ENCODE peak calls at places on chromosomes 7 and 10, in six cellular contexts. U is Ammon's horn; Q is right cardiac atrium; K is stimulated activated naive CD4-positive, alpha-beta T cell; Y is hypothalamus; E is IMR-90. S is an unnamed sample.

GRCh38 chr10:71920540-71921318 is 43.5 kb upstream of the CHST3 start:
- DNase-seq in U (no peak), Q (no peak), K (no peak), Y (no peak), E (no peak), S (no peak)

GRCh38 chr10:127909716-127910463 is 3.0 kb downstream of the PTPRE start:
- DNase-seq in U (no peak), Q (no peak), K (no peak), Y (no peak), E (no peak), S (no peak)

GRCh38 chr7:5827755-5828154 is 46.3 kb upstream of the RNF216 start:
- DNase-seq in U (no peak), Q (peak), K (peak), Y (no peak), E (no peak), S (no peak)

GRCh38 chr7:92621026-92621540 is 30.9 kb upstream of the FAM133B start:
- DNase-seq in U (peak), Q (peak), K (peak), Y (peak), E (peak), S (peak)

GRCh38 chr7:114310344-114311118 is 104.1 kb upstream of the FOXP2 start:
- DNase-seq in U (no peak), Q (no peak), K (no peak), Y (no peak), E (no peak), S (no peak)

GRCh38 chr10:48462482-48463020 is 142.3 kb downstream of the ARHGAP22 start:
- DNase-seq in U (no peak), Q (peak), K (no peak), Y (no peak), E (no peak), S (no peak)

GRCh38 chr7:94003446-94004023 is 620 bp downstream of the BET1 start:
- DNase-seq in U (no peak), Q (no peak), K (no peak), Y (no peak), E (peak), S (no peak)

GRCh38 chr10:63707254-63707910 is 186.2 kb downstream of the REEP3 start:
- DNase-seq in U (peak), Q (no peak), K (no peak), Y (no peak), E (peak), S (no peak)

GRCh38 chr10:117000580-117000979 is 4.4 kb downstream of the SHTN1 start:
- DNase-seq in U (peak), Q (no peak), K (no peak), Y (no peak), E (no peak), S (no peak)

GRCh38 chr10:74008212-74008731 is 10.4 kb downstream of the VCL start:
- DNase-seq in U (no peak), Q (no peak), K (no peak), Y (no peak), E (peak), S (no peak)

GRCh38 chr7:22751341-22751740 is 24.3 kb downstream of the IL6 start:
- DNase-seq in U (no peak), Q (no peak), K (no peak), Y (no peak), E (no peak), S (no peak)

GRCh38 chr7:66957595-66958290 is 36.7 kb downstream of the TMEM248 start:
- DNase-seq in U (no peak), Q (no peak), K (no peak), Y (no peak), E (no peak), S (no peak)

GRCh38 chr10:36469585-36469984 is 655.8 kb upstream of the ANKRD30A start:
- DNase-seq in U (no peak), Q (no peak), K (no peak), Y (no peak), E (peak), S (no peak)

GRCh38 chr7:68929712-68930395 is 668.4 kb upstream of the AUTS2 start:
- DNase-seq in U (no peak), Q (peak), K (no peak), Y (no peak), E (peak), S (no peak)

GRCh38 chr7:30682131-30683083 is at the start of gene CRHR2:
- DNase-seq in U (no peak), Q (peak), K (peak), Y (no peak), E (no peak), S (no peak)

GRCh38 chr10:49353026-49353894 is 42.6 kb downstream of the DRGX start:
- DNase-seq in U (no peak), Q (no peak), K (no peak), Y (no peak), E (no peak), S (no peak)

GRCh38 chr10:120085386-120085785 is 192.9 kb downstream of the SEC23IP start:
- DNase-seq in U (no peak), Q (no peak), K (no peak), Y (no peak), E (no peak), S (no peak)

GRCh38 chr10:28678687-28679457 is 1.6 kb downstream of the BAMBI start:
- DNase-seq in U (no peak), Q (peak), K (no peak), Y (no peak), E (peak), S (no peak)

GRCh38 chr10:119359025-119359424 is 151.7 kb downstream of the GRK5 start:
- DNase-seq in U (no peak), Q (no peak), K (no peak), Y (no peak), E (no peak), S (no peak)

GRCh38 chr10:115801987-115802386 is 471.0 kb downstream of the GFRA1 start:
- DNase-seq in U (no peak), Q (no peak), K (no peak), Y (no peak), E (peak), S (no peak)

GRCh38 chr7:39459606-39460090 is 106.6 kb upstream of the YAE1 start:
- DNase-seq in U (no peak), Q (no peak), K (no peak), Y (no peak), E (no peak), S (no peak)

GRCh38 chr7:42180806-42181205 is 56.2 kb downstream of the GLI3 start:
- DNase-seq in U (no peak), Q (no peak), K (no peak), Y (no peak), E (peak), S (no peak)

GRCh38 chr10:10313099-10313875 is 704.4 kb upstream of the CELF2 start:
- DNase-seq in U (no peak), Q (no peak), K (no peak), Y (no peak), E (peak), S (no peak)

GRCh38 chr7:101538596-101539459 is 90.3 kb downstream of the MYL10 start:
- DNase-seq in U (peak), Q (peak), K (peak), Y (no peak), E (peak), S (peak)

GRCh38 chr10:27153855-27154198 is 357 bp downstream of the YME1L1 start:
- DNase-seq in U (peak), Q (peak), K (no peak), Y (no peak), E (peak), S (peak)

GRCh38 chr7:107939472-107940145 is 48.6 kb downstream of the DLD start:
- DNase-seq in U (peak), Q (peak), K (no peak), Y (no peak), E (peak), S (peak)

GRCh38 chr7:32577421-32577820 is 82.1 kb downstream of the AVL9 start:
- DNase-seq in U (no peak), Q (no peak), K (no peak), Y (no peak), E (no peak), S (no peak)

GRCh38 chr7:39540320-39540719 is 25.9 kb upstream of the YAE1 start:
- DNase-seq in U (no peak), Q (no peak), K (no peak), Y (no peak), E (no peak), S (no peak)

GRCh38 chr10:68992721-68993440 is 4.3 kb downstream of the KIFBP start:
- DNase-seq in U (no peak), Q (peak), K (no peak), Y (no peak), E (peak), S (peak)

GRCh38 chr10:51685768-51686167 is 13.6 kb downstream of the CSTF2T start:
- DNase-seq in U (no peak), Q (no peak), K (no peak), Y (no peak), E (no peak), S (no peak)

GRCh38 chr7:78473902-78474301 is 675.3 kb downstream of the PHTF2 start:
- DNase-seq in U (no peak), Q (no peak), K (no peak), Y (no peak), E (no peak), S (no peak)

GRCh38 chr7:151821226-151821625 is 55.7 kb downstream of the PRKAG2 start:
- DNase-seq in U (no peak), Q (no peak), K (no peak), Y (no peak), E (no peak), S (no peak)

GRCh38 chr10:78921906-78922305 is 146.9 kb upstream of the ZMIZ1 start:
- DNase-seq in U (no peak), Q (no peak), K (no peak), Y (no peak), E (no peak), S (no peak)

GRCh38 chr10:119379466-119380071 is 162.9 kb downstream of the RGS10 start:
- DNase-seq in U (no peak), Q (no peak), K (no peak), Y (no peak), E (no peak), S (no peak)

GRCh38 chr7:101959829-101960228 is 142.4 kb downstream of the CUX1 start:
- DNase-seq in U (no peak), Q (peak), K (no peak), Y (no peak), E (no peak), S (no peak)

S was measured in tibial artery.